ENCODE peak calls at places on chromosomes 16 and 17, in five cellular contexts. One of them, this sample, is unnamed.

GRCh38 chr16:81831722-81832126 is 52.6 kb downstream of the PLCG2 start:
- DNase-seq in stomach: peak; percentile 62
- DNase-seq in vagina: no peak
- DNase-seq in sigmoid colon: peak; percentile 68
- DNase-seq in heart left ventricle: peak; percentile 77
- DNase-seq in this sample: no peak

GRCh38 chr16:17290237-17290636 is 180.5 kb downstream of the XYLT1 start:
- DNase-seq in stomach: no peak
- DNase-seq in vagina: no peak
- DNase-seq in sigmoid colon: no peak
- DNase-seq in heart left ventricle: no peak
- DNase-seq in this sample: no peak

GRCh38 chr17:4548061-4548461 is 7.1 kb downstream of the MYBBP1A start:
- DNase-seq in stomach: no peak
- DNase-seq in vagina: no peak
- DNase-seq in sigmoid colon: peak; percentile 62
- DNase-seq in heart left ventricle: no peak
- DNase-seq in this sample: peak; percentile 76

GRCh38 chr16:1245452-1246005 is 5.0 kb downstream of the TPSAB1 start:
- DNase-seq in stomach: no peak
- DNase-seq in vagina: no peak
- DNase-seq in sigmoid colon: peak; percentile 22
- DNase-seq in heart left ventricle: no peak
- DNase-seq in this sample: no peak

GRCh38 chr17:83203472-83204221 is 124.2 kb downstream of the METRNL start:
- DNase-seq in stomach: peak; percentile 25
- DNase-seq in vagina: no peak
- DNase-seq in sigmoid colon: peak; percentile 65
- DNase-seq in heart left ventricle: peak; percentile 64
- DNase-seq in this sample: no peak

GRCh38 chr17:27294689-27295630 is 1.0 kb downstream of the WSB1 start:
- DNase-seq in stomach: peak; percentile 61
- DNase-seq in vagina: no peak
- DNase-seq in sigmoid colon: peak; percentile 89
- DNase-seq in heart left ventricle: no peak
- DNase-seq in this sample: no peak

GRCh38 chr17:30323262-30323894 is 10.5 kb downstream of the TMIGD1 start:
- DNase-seq in stomach: no peak
- DNase-seq in vagina: no peak
- DNase-seq in sigmoid colon: no peak
- DNase-seq in heart left ventricle: no peak
- DNase-seq in this sample: no peak

GRCh38 chr17:48100591-48101011 is 677 bp downstream of the CBX1 start:
- DNase-seq in stomach: peak; percentile 46
- DNase-seq in vagina: no peak
- DNase-seq in sigmoid colon: peak; percentile 81
- DNase-seq in heart left ventricle: no peak
- DNase-seq in this sample: no peak

GRCh38 chr17:43134774-43135453 is 9.8 kb upstream of the BRCA1 start:
- DNase-seq in stomach: no peak
- DNase-seq in vagina: no peak
- DNase-seq in sigmoid colon: peak; percentile 35
- DNase-seq in heart left ventricle: no peak
- DNase-seq in this sample: no peak

GRCh38 chr17:49734666-49735490 is 27.1 kb upstream of the SLC35B1 start:
- DNase-seq in stomach: no peak
- DNase-seq in vagina: no peak
- DNase-seq in sigmoid colon: no peak
- DNase-seq in heart left ventricle: no peak
- DNase-seq in this sample: no peak

GRCh38 chr17:3033741-3034577 is 29.4 kb downstream of the OR1D5 start:
- DNase-seq in stomach: no peak
- DNase-seq in vagina: no peak
- DNase-seq in sigmoid colon: no peak
- DNase-seq in heart left ventricle: no peak
- DNase-seq in this sample: no peak

GRCh38 chr17:31289790-31290189 is 7.2 kb downstream of the OMG start:
- DNase-seq in stomach: no peak
- DNase-seq in vagina: no peak
- DNase-seq in sigmoid colon: no peak
- DNase-seq in heart left ventricle: no peak
- DNase-seq in this sample: no peak

GRCh38 chr16:23298290-23298689 is 3.8 kb upstream of the SCNN1B start:
- DNase-seq in stomach: no peak
- DNase-seq in vagina: no peak
- DNase-seq in sigmoid colon: no peak
- DNase-seq in heart left ventricle: no peak
- DNase-seq in this sample: no peak

GRCh38 chr16:68356249-68356918 is 45.6 kb downstream of the PRMT7 start:
- DNase-seq in stomach: no peak
- DNase-seq in vagina: no peak
- DNase-seq in sigmoid colon: no peak
- DNase-seq in heart left ventricle: peak; percentile 63
- DNase-seq in this sample: no peak

GRCh38 chr16:15703029-15703736 is 53.1 kb downstream of the NDE1 start:
- DNase-seq in stomach: no peak
- DNase-seq in vagina: no peak
- DNase-seq in sigmoid colon: no peak
- DNase-seq in heart left ventricle: no peak
- DNase-seq in this sample: no peak

GRCh38 chr17:71208111-71208704 is 912.6 kb upstream of the SOX9 start:
- DNase-seq in stomach: no peak
- DNase-seq in vagina: no peak
- DNase-seq in sigmoid colon: no peak
- DNase-seq in heart left ventricle: no peak
- DNase-seq in this sample: no peak

GRCh38 chr16:56600398-56600999 is 7.9 kb upstream of the MT2A start:
- DNase-seq in stomach: peak; percentile 44
- DNase-seq in vagina: no peak
- DNase-seq in sigmoid colon: no peak
- DNase-seq in heart left ventricle: no peak
- DNase-seq in this sample: peak; percentile 49

GRCh38 chr17:82012482-82013295 is 10.0 kb downstream of the CENPX start:
- DNase-seq in stomach: no peak
- DNase-seq in vagina: no peak
- DNase-seq in sigmoid colon: no peak
- DNase-seq in heart left ventricle: no peak
- DNase-seq in this sample: no peak

GRCh38 chr17:50240876-50241275 is 33.4 kb upstream of the TMEM92 start:
- DNase-seq in stomach: no peak
- DNase-seq in vagina: no peak
- DNase-seq in sigmoid colon: no peak
- DNase-seq in heart left ventricle: no peak
- DNase-seq in this sample: no peak

GRCh38 chr16:64428463-64428862 is 693.4 kb downstream of the CDH11 start:
- DNase-seq in stomach: no peak
- DNase-seq in vagina: no peak
- DNase-seq in sigmoid colon: no peak
- DNase-seq in heart left ventricle: no peak
- DNase-seq in this sample: no peak

GRCh38 chr16:22624038-22624656 is 113.5 kb downstream of the NPIPB5 start:
- DNase-seq in stomach: no peak
- DNase-seq in vagina: no peak
- DNase-seq in sigmoid colon: no peak
- DNase-seq in heart left ventricle: no peak
- DNase-seq in this sample: no peak

GRCh38 chr17:63611354-63611753 is 10.7 kb downstream of the TACO1 start:
- DNase-seq in stomach: no peak
- DNase-seq in vagina: no peak
- DNase-seq in sigmoid colon: no peak
- DNase-seq in heart left ventricle: no peak
- DNase-seq in this sample: no peak

GRCh38 chr16:1002399-1003161 is 21.0 kb downstream of the SOX8 start:
- DNase-seq in stomach: peak; percentile 63
- DNase-seq in vagina: no peak
- DNase-seq in sigmoid colon: no peak
- DNase-seq in heart left ventricle: no peak
- DNase-seq in this sample: no peak

GRCh38 chr16:15829460-15829859 is 27.4 kb downstream of the MYH11 start:
- DNase-seq in stomach: peak; percentile 35
- DNase-seq in vagina: no peak
- DNase-seq in sigmoid colon: peak; percentile 97
- DNase-seq in heart left ventricle: peak; percentile 65
- DNase-seq in this sample: no peak

DNA sequence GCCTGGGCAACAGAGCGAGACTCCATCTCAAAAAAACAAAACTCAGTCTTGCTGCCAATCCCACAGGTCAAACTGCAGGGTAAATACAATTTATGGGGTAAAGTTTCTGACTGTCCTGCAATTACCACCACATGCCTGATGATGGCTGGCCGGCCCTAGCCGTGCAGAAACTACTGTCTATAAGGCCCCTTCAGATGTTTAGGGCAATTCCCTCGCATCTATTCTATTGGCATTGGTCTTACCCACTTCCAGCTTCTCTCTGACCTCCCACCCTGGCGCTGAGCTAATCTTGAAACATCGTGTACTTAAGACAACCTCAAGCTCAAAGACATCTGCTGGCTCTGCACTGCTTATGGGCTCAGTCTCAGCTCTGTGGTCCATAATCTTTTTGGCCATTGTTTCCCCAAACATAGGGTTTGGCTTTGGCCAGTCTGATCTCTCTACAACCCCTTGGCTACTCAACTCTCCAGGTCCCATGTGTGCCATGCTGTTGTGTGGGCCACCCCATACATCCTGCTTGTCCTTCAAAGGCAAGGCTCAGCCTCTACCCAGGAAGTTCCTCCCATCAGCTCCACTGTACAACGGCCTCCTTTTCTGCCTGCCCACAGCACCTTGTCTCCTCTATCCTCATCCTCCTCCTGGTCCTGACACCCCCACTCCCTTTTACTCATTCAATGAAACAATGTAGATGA is 16.6 kb downstream of the MAP3K14 start:
- DNase-seq in stomach: no peak
- DNase-seq in vagina: no peak
- DNase-seq in sigmoid colon: no peak
- DNase-seq in heart left ventricle: no peak
- DNase-seq in this sample: no peak
- H3K4me1 ChIP-seq in stomach: peaks cover 98% of the 10 kb centered on the region
- H3K4me1 ChIP-seq in vagina: peaks cover 76% of the 10 kb centered on the region
- H3K4me1 ChIP-seq in sigmoid colon: peaks cover 98% of the 10 kb centered on the region
- H3K4me1 ChIP-seq in heart left ventricle: peaks cover 28% of the 10 kb centered on the region
- H3K4me1 ChIP-seq in this sample: peaks cover 50% of the 10 kb centered on the region

GRCh38 chr17:66466421-66466820 is 164.0 kb downstream of the PRKCA start:
- DNase-seq in stomach: no peak
- DNase-seq in vagina: no peak
- DNase-seq in sigmoid colon: no peak
- DNase-seq in heart left ventricle: no peak
- DNase-seq in this sample: no peak
- H3K4me1 ChIP-seq in stomach: peaks cover 78% of the 10 kb centered on the region
- H3K4me1 ChIP-seq in vagina: peaks cover 58% of the 10 kb centered on the region
- H3K4me1 ChIP-seq in sigmoid colon: peaks cover 72% of the 10 kb centered on the region
- H3K4me1 ChIP-seq in heart left ventricle: no peaks in the 10 kb centered on the region
- H3K4me1 ChIP-seq in this sample: peaks cover 14% of the 10 kb centered on the region

DNA sequence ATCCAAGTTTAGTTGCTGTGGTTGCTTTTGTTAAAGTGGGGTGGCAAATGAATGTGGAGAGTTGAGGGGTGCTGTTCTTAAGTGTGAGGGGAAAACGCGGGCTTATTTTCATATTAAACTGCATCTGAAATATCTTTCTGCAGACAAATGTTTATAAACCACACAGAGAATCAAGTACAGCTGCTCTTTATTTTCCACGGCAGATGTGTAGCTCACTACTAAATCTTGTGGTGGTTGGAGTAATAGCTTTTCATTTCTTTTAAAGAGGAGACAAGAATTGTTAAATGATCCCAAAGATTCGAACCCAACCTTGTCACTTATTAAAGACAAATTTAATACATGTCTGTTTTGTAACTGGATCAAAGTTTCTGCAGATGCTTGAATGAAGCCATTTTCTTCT is 2.1 kb downstream of the CLTC start:
- DNase-seq in stomach: no peak
- DNase-seq in vagina: no peak
- DNase-seq in sigmoid colon: no peak
- DNase-seq in heart left ventricle: no peak
- DNase-seq in this sample: no peak
- H3K4me1 ChIP-seq in stomach: peaks cover 79% of the 10 kb centered on the region
- H3K4me1 ChIP-seq in vagina: peaks cover 77% of the 10 kb centered on the region
- H3K4me1 ChIP-seq in sigmoid colon: peaks cover 72% of the 10 kb centered on the region
- H3K4me1 ChIP-seq in heart left ventricle: peaks cover 27% of the 10 kb centered on the region
- H3K4me1 ChIP-seq in this sample: peaks cover 58% of the 10 kb centered on the region

GRCh38 chr17:57939797-57940196 is 15.4 kb downstream of the CUEDC1 start:
- DNase-seq in stomach: no peak
- DNase-seq in vagina: no peak
- DNase-seq in sigmoid colon: no peak
- DNase-seq in heart left ventricle: no peak
- DNase-seq in this sample: no peak
- H3K4me1 ChIP-seq in stomach: peaks cover 92% of the 10 kb centered on the region
- H3K4me1 ChIP-seq in vagina: peaks cover 99% of the 10 kb centered on the region
- H3K4me1 ChIP-seq in sigmoid colon: peaks cover 97% of the 10 kb centered on the region
- H3K4me1 ChIP-seq in heart left ventricle: peaks cover 65% of the 10 kb centered on the region
- H3K4me1 ChIP-seq in this sample: peaks cover 11% of the 10 kb centered on the region

DNA sequence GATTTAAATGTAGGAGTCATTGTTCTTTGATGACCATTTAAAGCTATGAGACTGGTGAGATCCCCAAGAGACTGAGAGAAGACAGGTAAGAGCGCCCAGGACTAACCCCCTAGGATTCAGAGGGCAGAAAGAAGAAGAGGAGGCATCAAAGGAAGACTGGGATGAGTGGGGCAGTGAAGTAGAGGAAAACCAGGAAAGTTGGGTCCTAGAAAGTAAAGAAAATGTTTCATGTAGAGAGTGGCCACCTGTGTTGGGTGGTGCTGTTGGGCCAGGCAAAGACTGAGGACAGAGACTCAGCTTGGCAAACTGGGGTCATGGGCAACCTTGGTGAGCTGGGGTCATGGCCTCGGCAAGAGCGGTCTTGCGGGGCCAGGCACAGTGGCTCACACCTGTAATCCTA is 1.3 kb upstream of the HAP1 start:
- DNase-seq in stomach: no peak
- DNase-seq in vagina: no peak
- DNase-seq in sigmoid colon: no peak
- DNase-seq in heart left ventricle: no peak
- DNase-seq in this sample: no peak
- H3K4me1 ChIP-seq in stomach: peaks cover 28% of the 10 kb centered on the region
- H3K4me1 ChIP-seq in vagina: peaks cover 28% of the 10 kb centered on the region
- H3K4me1 ChIP-seq in sigmoid colon: peaks cover 18% of the 10 kb centered on the region
- H3K4me1 ChIP-seq in heart left ventricle: peaks cover 10% of the 10 kb centered on the region
- H3K4me1 ChIP-seq in this sample: peaks cover 11% of the 10 kb centered on the region